ENCODE peak calls at places on chromosomes 3 and 15, in eight cellular contexts. S, C, K, U, R, T, V and B are unnamed samples.

GRCh38 chr3:193641376-193641775 is 48.4 kb downstream of the OPA1 start:
- DNase-seq in S (no peak), C (no peak), K (no peak), U (no peak), R (no peak), T (no peak), V (no peak), B (no peak)

GRCh38 chr3:52225452-52226228 is at the start of gene TLR9:
- DNase-seq in S (no peak), C (no peak), K (no peak), U (no peak), R (no peak), T (no peak), V (no peak), B (peak)

GRCh38 chr15:67101981-67102929 is 36.9 kb downstream of the SMAD3 start:
- DNase-seq in S (peak), C (no peak), K (peak), U (no peak), R (no peak), T (peak), V (peak), B (peak)

GRCh38 chr3:151724846-151725562 is 8.7 kb upstream of the AADACL2 start:
- DNase-seq in S (peak), C (no peak), K (no peak), U (peak), R (no peak), T (peak), V (peak), B (no peak)

GRCh38 chr3:180990494-180990893 is 958 bp upstream of the DNAJC19 start:
- DNase-seq in S (no peak), C (no peak), K (no peak), U (no peak), R (no peak), T (no peak), V (no peak), B (no peak)

GRCh38 chr15:50183112-50183794 is 1.3 kb downstream of the SLC27A2 start:
- DNase-seq in S (no peak), C (no peak), K (peak), U (no peak), R (no peak), T (no peak), V (no peak), B (peak)

GRCh38 chr3:132615911-132616310 is 18.8 kb downstream of the ACKR4 start:
- DNase-seq in S (no peak), C (no peak), K (no peak), U (no peak), R (no peak), T (no peak), V (peak), B (no peak)

GRCh38 chr3:35088943-35089342 is 550.4 kb upstream of the ARPP21 start:
- DNase-seq in S (no peak), C (no peak), K (no peak), U (no peak), R (no peak), T (no peak), V (no peak), B (no peak)

GRCh38 chr15:37586976-37587375 is 347.5 kb upstream of the TMCO5A start:
- DNase-seq in S (no peak), C (no peak), K (no peak), U (peak), R (peak), T (peak), V (peak), B (no peak)

GRCh38 chr3:33096103-33096868 is 660 bp downstream of the GLB1 start:
- DNase-seq in S (peak), C (peak), K (peak), U (no peak), R (no peak), T (peak), V (peak), B (peak)

GRCh38 chr15:63672775-63673174 is 75.6 kb downstream of the FBXL22 start:
- DNase-seq in S (no peak), C (no peak), K (no peak), U (no peak), R (no peak), T (no peak), V (no peak), B (no peak)

GRCh38 chr3:120162400-120162799 is 68.2 kb upstream of the GSK3B start:
- DNase-seq in S (no peak), C (no peak), K (no peak), U (peak), R (no peak), T (peak), V (peak), B (no peak)